ENCODE peak calls at places on chromosomes 3 and 15, in seven cellular contexts. X is esophagus muscularis mucosa, K is sigmoid colon, P is HepG2, Q is H1, I is suprapubic skin, J is stomach. V is an unnamed sample.

GRCh38 chr3:177590826-177591225 is 393.5 kb upstream of the TBL1XR1 start:
- DNase-seq in Q (no peak), X (no peak), P (no peak), I (no peak), K (no peak), J (no peak), V (no peak)

GRCh38 chr15:95556866-95557225 is 773.7 kb upstream of the NR2F2 start:
- DNase-seq in J (no peak), P (no peak), Q (no peak), X (no peak), I (no peak), K (no peak), V (no peak)

GRCh38 chr3:78647735-78648134 is 1120.1 kb downstream of the ROBO1 start:
- DNase-seq in J (no peak), P (no peak), Q (no peak), X (no peak), I (no peak), K (no peak), V (no peak)

GRCh38 chr3:156413293-156413912 is 141.5 kb downstream of the SSR3 start:
- DNase-seq in J (no peak), K (no peak), X (no peak), I (no peak), P (no peak), Q (no peak), V (no peak)

GRCh38 chr3:63851287-63851686 is 12.3 kb downstream of the THOC7 start:
- DNase-seq in Q (no peak), P (no peak), I (no peak), X (no peak), J (no peak), K (no peak), V (no peak)

GRCh38 chr15:90419738-90420487 is 31.9 kb downstream of the IQGAP1 start:
- DNase-seq in Q (no peak), P (no peak), I (no peak), X (no peak), J (no peak), K (no peak), V (no peak)

GRCh38 chr15:29859981-29860745 is 37.9 kb upstream of the TJP1 start:
- DNase-seq in I (no peak), J (no peak), X (no peak), K (no peak), Q (no peak), P (no peak), V (no peak)

GRCh38 chr3:148873270-148873927 is 8.3 kb downstream of the CPA3 start:
- DNase-seq in K (no peak), P (peak; percentile 19), X (no peak), I (no peak), J (peak; percentile 37), Q (no peak), V (no peak)

GRCh38 chr3:186138272-186138981 is 29.5 kb upstream of the ETV5 start:
- DNase-seq in K (no peak), I (no peak), Q (no peak), J (peak; percentile 58), P (peak; percentile 15), X (no peak), V (no peak)

GRCh38 chr3:8509961-8510360 is 8.3 kb downstream of the LMCD1 start:
- DNase-seq in P (no peak), I (no peak), J (no peak), X (no peak), Q (no peak), K (no peak), V (no peak)
- TF ChIP-seq POLR2AphosphoS5 in P (no peak), I (no peak), J (no peak), X (no peak), Q (no peak), K (no peak), V (no peak)

GRCh38 chr15:63517614-63518013 is 13.2 kb downstream of the USP3 start:
- DNase-seq in J (no peak), Q (no peak), K (no peak), P (no peak), I (no peak), X (peak; percentile 57), V (peak; percentile 26)

GRCh38 chr15:63519041-63519440 is 14.6 kb downstream of the USP3 start:
- DNase-seq in Q (no peak), X (no peak), K (no peak), I (no peak), J (no peak), P (no peak), V (no peak)

GRCh38 chr15:63521405-63522142 is 17.2 kb downstream of the USP3 start:
- DNase-seq in K (no peak), P (no peak), Q (no peak), I (no peak), X (no peak), J (no peak), V (no peak)

GRCh38 chr15:63517202-63517601 is 12.8 kb downstream of the USP3 start:
- DNase-seq in X (no peak), K (no peak), Q (no peak), P (no peak), I (no peak), J (no peak), V (no peak)

DNA sequence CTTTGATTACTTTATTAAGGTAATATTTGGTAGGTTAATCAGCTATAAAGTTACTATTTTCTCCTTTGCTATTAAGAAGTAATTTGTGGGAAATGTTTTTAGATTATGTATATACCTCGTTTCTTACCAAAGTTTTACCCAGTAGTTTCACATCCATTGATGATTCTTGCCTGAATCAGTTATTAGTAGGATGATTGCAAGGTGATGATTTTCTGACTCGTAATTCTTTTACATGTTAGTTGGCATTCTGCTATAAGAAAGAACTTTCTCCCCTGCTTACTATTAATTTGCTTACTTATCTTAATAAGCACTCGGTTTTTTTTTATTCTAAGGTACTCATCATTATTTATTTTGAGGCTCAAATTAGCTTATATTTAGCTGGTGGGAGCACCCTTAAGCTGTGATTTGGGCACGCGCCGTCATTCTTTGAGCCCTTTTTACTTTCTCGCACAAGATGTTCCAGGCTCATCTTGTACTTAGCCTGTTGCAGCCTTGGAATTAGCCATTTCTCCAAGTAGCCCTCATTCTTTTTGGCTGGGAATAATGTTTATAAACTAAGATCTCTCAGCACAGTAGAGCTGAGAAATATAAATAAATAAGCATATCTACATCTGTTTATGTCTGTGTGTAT is 15.3 kb downstream of the USP3 start:
- DNase-seq in I (no peak), X (no peak), K (no peak), P (no peak), J (no peak), Q (no peak), V (no peak)
- H3K4me1 ChIP-seq in I (peaks cover 93% of the 10 kb centered on the region), X (peaks cover 90% of the 10 kb centered on the region), K (peaks cover 81% of the 10 kb centered on the region), P (peaks cover 89% of the 10 kb centered on the region), J (peaks cover 74% of the 10 kb centered on the region), Q (peaks cover 11% of the 10 kb centered on the region), V (peaks cover 67% of the 10 kb centered on the region)

GRCh38 chr3:15490158-15490557 is 31.3 kb downstream of the COLQ start:
- DNase-seq in I (no peak), P (no peak), J (no peak), K (no peak), Q (no peak), X (no peak), V (no peak)

GRCh38 chr3:15488002-15488401 is 33.5 kb downstream of the COLQ start:
- DNase-seq in J (no peak), Q (no peak), P (no peak), X (no peak), K (no peak), I (no peak), V (no peak)

GRCh38 chr3:15493436-15493835 is 28.1 kb downstream of the COLQ start:
- DNase-seq in X (no peak), K (no peak), I (no peak), P (no peak), J (no peak), Q (no peak), V (no peak)

GRCh38 chr3:15492847-15493360 is 28.6 kb downstream of the COLQ start:
- DNase-seq in J (no peak), I (no peak), Q (no peak), P (no peak), X (no peak), K (no peak), V (no peak)

GRCh38 chr3:15491143-15491542 is 30.4 kb downstream of the COLQ start:
- DNase-seq in P (no peak), Q (no peak), K (no peak), X (no peak), I (no peak), J (no peak), V (no peak)
- TF ChIP-seq EP300 in P (no peak), Q (no peak), K (no peak), X (no peak), I (no peak), J (no peak), V (no peak)

DNA sequence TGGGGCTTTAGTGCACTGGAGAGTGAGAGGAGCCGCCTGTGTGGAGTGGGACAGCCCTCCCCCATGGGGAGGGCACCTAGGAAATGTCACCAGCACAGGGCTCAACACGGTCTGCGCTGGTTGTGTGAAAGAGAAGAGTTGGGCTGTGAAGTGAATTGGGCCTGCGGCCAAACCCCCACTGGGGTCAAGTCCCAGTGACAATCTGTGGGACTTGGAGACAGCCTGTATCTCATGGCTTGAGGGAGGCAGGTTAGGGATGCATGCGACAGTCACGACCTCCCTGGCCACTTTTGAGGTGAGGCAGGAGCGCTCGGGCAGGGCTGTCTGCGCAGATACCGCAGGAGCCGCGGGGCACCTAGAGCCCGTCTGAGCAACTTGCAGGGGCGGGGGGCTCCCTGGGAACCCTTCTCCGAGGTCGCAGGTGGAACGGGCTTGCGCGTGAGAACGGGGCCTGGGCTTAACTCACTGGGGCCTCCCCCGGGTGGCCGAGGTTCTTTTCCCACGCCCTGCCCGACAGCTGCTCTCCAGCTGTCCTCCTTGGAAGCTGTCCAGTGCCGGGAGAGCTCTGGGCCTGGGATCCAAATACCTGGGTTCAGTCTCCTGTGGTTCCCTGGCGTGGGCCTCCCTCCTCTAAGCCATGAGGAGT is 77.4 kb downstream of the SNRK start:
- DNase-seq in P (no peak), X (peak; percentile 92), I (no peak), Q (no peak), K (peak; percentile 84), J (no peak), V (peak; percentile 37)
- TF ChIP-seq POLR2AphosphoS5 in P (no peak), X (no peak), I (no peak), Q (no peak), K (peak; percentile 60), J (no peak), V (peak; percentile 39)

DNA sequence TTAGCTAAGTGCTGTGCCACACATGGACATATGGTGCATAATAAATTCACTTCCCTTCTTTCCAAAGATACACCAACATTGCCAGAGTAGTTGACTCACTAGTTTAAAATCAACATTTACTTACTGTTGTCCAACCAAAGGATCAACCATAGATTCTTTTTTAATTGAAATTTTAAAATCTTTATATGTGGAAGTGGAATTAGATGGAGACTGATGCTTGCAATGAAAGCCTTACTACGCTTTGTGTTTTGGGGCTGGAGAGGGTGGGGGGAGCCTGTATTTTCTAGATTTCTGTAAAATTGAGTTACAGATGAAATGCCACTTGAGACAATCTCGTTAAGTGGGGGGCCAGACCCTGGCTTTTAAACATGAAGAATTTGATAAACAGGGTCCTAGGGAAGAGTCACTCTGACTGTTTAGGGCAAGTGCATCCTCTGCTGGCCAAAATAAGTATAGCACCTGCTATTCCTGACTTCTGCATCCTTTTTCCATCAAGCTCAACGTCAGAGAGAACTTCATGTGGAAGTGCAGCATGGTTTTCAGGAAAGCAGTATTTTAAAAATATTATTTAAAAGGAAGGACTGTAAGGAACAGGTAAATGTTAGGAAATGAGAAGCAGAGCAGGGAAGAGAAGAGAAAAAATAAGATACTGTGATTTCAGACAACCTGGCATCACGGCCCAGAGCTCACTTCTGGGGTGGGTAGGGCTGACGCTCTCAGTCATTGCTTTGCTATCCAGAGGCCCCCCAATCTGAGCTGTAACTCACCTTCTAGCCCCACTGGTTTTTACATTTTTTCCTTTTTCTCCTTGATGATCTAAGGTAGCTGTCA is 76.7 kb downstream of the BOC start:
- DNase-seq in J (no peak), Q (peak; percentile 83), P (peak; percentile 43), X (no peak), K (peak; percentile 72), I (no peak), V (peak; percentile 53)
- H3K4me1 ChIP-seq in J (no peaks in the 10 kb centered on the region), Q (no peaks in the 10 kb centered on the region), P (peaks cover 18% of the 10 kb centered on the region), X (peaks cover 52% of the 10 kb centered on the region), K (peaks cover 44% of the 10 kb centered on the region), I (peaks cover 44% of the 10 kb centered on the region), V (peaks cover 8% of the 10 kb centered on the region)